ENCODE peak calls at places on chromosomes 3 and 15, in seven cellular contexts. S is activated gamma-delta T cell treated with Interleukin-2 at 50 U/mL for 16 hours; L is retinal pigment epithelial cell; B is stimulated activated CD8-positive, alpha-beta memory T cell treated with anti-CD3 and anti-CD28 coated beads, Interleukin-15, amount 100 ng/mL, for 24 hours; W is DMS79; D is fibroblast of mammary gland; C is NT2/D1. A is an unnamed sample.

GRCh38 chr15:41230650-41231533 is at the start of the genes CHP1 and EXD1:
- DNase-seq in S (peak), L (peak), B (peak), W (peak), D (peak), C (peak), A (peak)

GRCh38 chr3:187015903-187016638 is 85.7 kb downstream of the ST6GAL1 start:
- DNase-seq in S (peak), L (no peak), B (no peak), W (peak), D (no peak), C (no peak), A (no peak)

GRCh38 chr3:42066516-42067181 is 24.5 kb upstream of the TRAK1 start:
- DNase-seq in S (no peak), L (no peak), B (no peak), W (no peak), D (peak), C (peak), A (no peak)

GRCh38 chr3:73500321-73500720 is 124.4 kb downstream of the PDZRN3 start:
- DNase-seq in S (no peak), L (peak), B (no peak), W (no peak), D (no peak), C (no peak), A (peak)

GRCh38 chr3:176075491-176075890 is 1121.8 kb downstream of the TBL1XR1 start:
- DNase-seq in S (no peak), L (no peak), B (no peak), W (no peak), D (no peak), C (no peak), A (no peak)

GRCh38 chr3:30493912-30494311 is 112.5 kb upstream of the TGFBR2 start:
- DNase-seq in S (no peak), L (no peak), B (no peak), W (no peak), D (peak), C (no peak), A (no peak)

GRCh38 chr3:173753593-173753992 is 356.0 kb downstream of the NLGN1 start:
- DNase-seq in S (no peak), L (no peak), B (no peak), W (no peak), D (peak), C (no peak), A (no peak)

GRCh38 chr3:134315286-134316106 is 58.8 kb downstream of the AMOTL2 start:
- DNase-seq in S (no peak), L (no peak), B (no peak), W (no peak), D (peak), C (no peak), A (no peak)

GRCh38 chr15:65077981-65078352 is 1.4 kb downstream of the KBTBD13 start:
- DNase-seq in S (peak), L (no peak), B (peak), W (no peak), D (peak), C (no peak), A (no peak)

GRCh38 chr3:170644711-170645110 is 58.8 kb upstream of the SLC7A14 start:
- DNase-seq in S (no peak), L (no peak), B (no peak), W (no peak), D (peak), C (no peak), A (no peak)

GRCh38 chr3:127042634-127043033 is 59.7 kb downstream of the PLXNA1 start:
- DNase-seq in S (no peak), L (no peak), B (no peak), W (no peak), D (no peak), C (no peak), A (no peak)

GRCh38 chr3:31922962-31923361 is 58.1 kb downstream of the OSBPL10 start:
- DNase-seq in S (no peak), L (no peak), B (no peak), W (no peak), D (no peak), C (no peak), A (no peak)

GRCh38 chr3:76871655-76872054 is 168.2 kb upstream of the ROBO2 start:
- DNase-seq in S (no peak), L (no peak), B (no peak), W (no peak), D (no peak), C (no peak), A (no peak)

GRCh38 chr3:195001961-195002861 is 268.7 kb downstream of the XXYLT1 start:
- DNase-seq in S (peak), L (peak), B (no peak), W (peak), D (peak), C (peak), A (no peak)

GRCh38 chr3:138148503-138148902 is 16.3 kb upstream of the A4GNT start:
- DNase-seq in S (no peak), L (peak), B (no peak), W (no peak), D (peak), C (no peak), A (no peak)

GRCh38 chr3:150868282-150868681 is 37.0 kb downstream of the MINDY4B start:
- DNase-seq in S (no peak), L (no peak), B (no peak), W (no peak), D (peak), C (no peak), A (no peak)

GRCh38 chr15:40470423-40471104 is at the start of gene CHST14:
- DNase-seq in S (peak), L (no peak), B (peak), W (peak), D (peak), C (peak), A (no peak)

GRCh38 chr15:89666147-89666857 is 11.0 kb upstream of the KIF7 start:
- DNase-seq in S (no peak), L (no peak), B (no peak), W (no peak), D (no peak), C (no peak), A (no peak)

GRCh38 chr3:25885544-25885943 is 95.7 kb downstream of the OXSM start:
- DNase-seq in S (no peak), L (peak), B (no peak), W (no peak), D (peak), C (no peak), A (no peak)

GRCh38 chr15:50798684-50799083 is 33.2 kb upstream of the SPPL2A start:
- DNase-seq in S (no peak), L (peak), B (no peak), W (no peak), D (peak), C (no peak), A (no peak)

GRCh38 chr3:115834068-115834467 is 210.8 kb downstream of the GAP43 start:
- DNase-seq in S (no peak), L (no peak), B (no peak), W (no peak), D (peak), C (no peak), A (no peak)

GRCh38 chr3:137803215-137803614 is 39.1 kb downstream of the SOX14 start:
- DNase-seq in S (no peak), L (no peak), B (no peak), W (no peak), D (no peak), C (no peak), A (no peak)

GRCh38 chr3:69129531-69129930 is 7.1 kb upstream of the LMOD3 start:
- DNase-seq in S (no peak), L (no peak), B (no peak), W (no peak), D (peak), C (no peak), A (no peak)

GRCh38 chr15:63231717-63232116 is 42.3 kb downstream of the RAB8B start:
- DNase-seq in S (no peak), L (no peak), B (no peak), W (no peak), D (peak), C (no peak), A (no peak)

GRCh38 chr3:24060055-24060454 is 115.0 kb downstream of the NR1D2 start:
- DNase-seq in S (no peak), L (no peak), B (no peak), W (no peak), D (peak), C (peak), A (no peak)

GRCh38 chr15:75161788-75162414 is 39.8 kb upstream of the C15orf39 start:
- DNase-seq in S (no peak), L (no peak), B (no peak), W (no peak), D (peak), C (no peak), A (no peak)

GRCh38 chr3:81295906-81296305 is 465.5 kb downstream of the GBE1 start:
- DNase-seq in S (no peak), L (no peak), B (no peak), W (no peak), D (no peak), C (no peak), A (no peak)

GRCh38 chr15:48112242-48112641 is 8.5 kb upstream of the SLC24A5 start:
- DNase-seq in S (no peak), L (no peak), B (no peak), W (no peak), D (peak), C (peak), A (peak)

GRCh38 chr3:52428151-52429005 is 16.5 kb downstream of the SEMA3G start:
- DNase-seq in S (no peak), L (peak), B (no peak), W (no peak), D (peak), C (peak), A (no peak)

GRCh38 chr3:62876064-62876463 is 848 bp upstream of the CADPS start:
- DNase-seq in S (no peak), L (peak), B (no peak), W (peak), D (peak), C (peak), A (no peak)

GRCh38 chr3:113531826-113532697 is at the start of gene SIDT1:
- DNase-seq in S (peak), L (no peak), B (no peak), W (no peak), D (no peak), C (no peak), A (no peak)

GRCh38 chr3:72818915-72819314 is 29.3 kb downstream of the SHQ1 start:
- DNase-seq in S (no peak), L (no peak), B (no peak), W (no peak), D (peak), C (no peak), A (no peak)

GRCh38 chr3:32706348-32707025 is 21.5 kb downstream of the CNOT10 start:
- DNase-seq in S (no peak), L (no peak), B (no peak), W (no peak), D (peak), C (no peak), A (no peak)

GRCh38 chr3:52286777-52287110 is 884 bp upstream of the GLYCTK start:
- DNase-seq in S (no peak), L (no peak), B (no peak), W (no peak), D (peak), C (no peak), A (no peak)

GRCh38 chr15:29392358-29392757 is 122.7 kb upstream of the NSMCE3 start:
- DNase-seq in S (no peak), L (no peak), B (no peak), W (no peak), D (no peak), C (no peak), A (no peak)

GRCh38 chr15:64454282-64454681 is 6.1 kb upstream of the ZNF609 start:
- DNase-seq in S (no peak), L (no peak), B (no peak), W (no peak), D (no peak), C (no peak), A (no peak)

A was measured in esophagus muscularis mucosa.